ENCODE peak calls at places on chromosomes 5 and 9, in seven cellular contexts. G is stimulated activated CD4-positive, alpha-beta T cell treated with anti-CD3 and anti-CD28 coated beads, Interleukin-2, amount 100 ng/mL, for 48 hours; Z is HT1080; X is amniotic epithelial cell; R is HEK293T; O is ACHN; E is neural progenitor cell. V is an unnamed sample.

GRCh38 chr9:23379842-23380241 is 446.2 kb downstream of the ELAVL2 start:
- DNase-seq in X (no peak), Z (no peak), R (no peak), E (no peak), G (no peak), O (no peak), V (no peak)

GRCh38 chr9:105608685-105609598 is 51.0 kb downstream of the FKTN start:
- DNase-seq in G (no peak), Z (peak), E (peak), X (peak), R (peak), O (peak), V (peak)

GRCh38 chr5:61010759-61011460 is 65.9 kb downstream of the NDUFAF2 start:
- DNase-seq in X (peak), R (peak), Z (peak), O (peak), G (no peak), E (peak), V (no peak)

GRCh38 chr5:159022178-159022556 is 77.5 kb downstream of the EBF1 start:
- DNase-seq in X (peak), Z (no peak), O (no peak), E (peak), G (no peak), R (peak), V (no peak)

GRCh38 chr9:21677834-21678233 is 124.6 kb upstream of the MTAP start:
- DNase-seq in R (no peak), X (peak), E (no peak), G (no peak), Z (peak), O (no peak), V (peak)

GRCh38 chr5:50702615-50703325 is 36.3 kb downstream of the PARP8 start:
- DNase-seq in O (no peak), E (no peak), Z (no peak), X (no peak), G (no peak), R (no peak), V (no peak)

GRCh38 chr9:113808391-113809191 is 67.5 kb upstream of the ZNF618 start:
- DNase-seq in X (peak), G (no peak), E (no peak), R (no peak), Z (peak), O (peak), V (peak)

GRCh38 chr5:163730206-163730782 is 224.9 kb downstream of the MAT2B start:
- DNase-seq in E (no peak), R (no peak), O (no peak), Z (no peak), X (peak), G (no peak), V (no peak)

GRCh38 chr5:66877843-66878242 is 281.6 kb downstream of the MAST4 start:
- DNase-seq in O (no peak), X (no peak), Z (peak), R (no peak), G (no peak), E (no peak), V (peak)

GRCh38 chr5:175181331-175181730 is 262.7 kb downstream of the DRD1 start:
- DNase-seq in G (no peak), Z (no peak), O (no peak), X (no peak), E (no peak), R (no peak), V (no peak)

GRCh38 chr5:137845472-137845871 is 22.2 kb upstream of the MYOT start:
- DNase-seq in E (no peak), O (no peak), Z (no peak), R (no peak), X (peak), G (no peak), V (no peak)

GRCh38 chr9:114396558-114397218 is 8.9 kb upstream of the AKNA start:
- DNase-seq in R (no peak), E (peak), G (no peak), O (peak), Z (no peak), X (no peak), V (no peak)

GRCh38 chr5:72956324-72957140 is 691 bp downstream of the FCHO2 start:
- DNase-seq in E (peak), O (peak), G (peak), Z (peak), R (peak), X (peak), V (peak)

GRCh38 chr9:14372437-14373318 is 58.7 kb upstream of the NFIB start:
- DNase-seq in X (peak), O (peak), G (no peak), E (no peak), Z (peak), R (no peak), V (peak)

GRCh38 chr5:171628344-171628743 is 157.3 kb upstream of the SMIM23 start:
- DNase-seq in X (peak), Z (no peak), O (no peak), E (no peak), R (no peak), G (no peak), V (no peak)

GRCh38 chr9:113770396-113770795 is 105.7 kb upstream of the ZNF618 start:
- DNase-seq in Z (no peak), X (no peak), O (no peak), R (no peak), G (no peak), E (no peak), V (no peak)

GRCh38 chr5:167961731-167962130 is 329.7 kb upstream of the WWC1 start:
- DNase-seq in R (no peak), G (no peak), O (no peak), X (peak), Z (no peak), E (no peak), V (no peak)

GRCh38 chr5:155081618-155082017 is 68.1 kb downstream of the KIF4B start:
- DNase-seq in Z (no peak), E (no peak), G (no peak), O (no peak), R (no peak), X (no peak), V (no peak)

GRCh38 chr5:135051399-135051798 is 17.4 kb upstream of the PITX1 start:
- DNase-seq in G (no peak), Z (no peak), R (no peak), O (no peak), E (no peak), X (no peak), V (no peak)

GRCh38 chr9:93451762-93452709 is 551 bp downstream of the FAM120A start:
- DNase-seq in X (peak), O (peak), E (peak), Z (peak), G (peak), R (peak), V (no peak)

GRCh38 chr9:78218890-78219289 is 17.0 kb upstream of the CEP78 start:
- DNase-seq in R (no peak), O (no peak), X (no peak), G (no peak), Z (no peak), E (no peak), V (no peak)

GRCh38 chr9:123049589-123050222 is 16.2 kb downstream of the GPR21 start:
- DNase-seq in X (peak), Z (no peak), E (no peak), O (no peak), R (no peak), G (no peak), V (peak)

GRCh38 chr5:39411051-39411450 is 13.7 kb downstream of the DAB2 start:
- DNase-seq in Z (peak), E (no peak), R (no peak), G (no peak), O (no peak), X (peak), V (peak)

GRCh38 chr5:128085413-128085812 is 1.8 kb downstream of the SLC12A2 start:
- DNase-seq in O (peak), R (no peak), Z (no peak), E (no peak), G (no peak), X (no peak), V (no peak)